ENCODE peak calls at places on chromosome 21, in ten cellular contexts. One of them, this sample, is unnamed.

GRCh38 chr21:43707462-43707861 is 11.5 kb upstream of the PDXK start:
- DNase-seq in IMR-90: no peak
- DNase-seq in AG04450: no peak
- DNase-seq in GM12865: no peak
- DNase-seq in mammary epithelial cell: no peak
- DNase-seq in CD8-positive, alpha-beta T cell: no peak
- DNase-seq in HCT116: no peak
- DNase-seq in stomach: no peak
- DNase-seq in fibroblast of lung: no peak
- DNase-seq in neural crest cell: no peak
- DNase-seq in this sample: no peak

GRCh38 chr21:25024639-25025038 is 582.6 kb downstream of the MRPL39 start:
- DNase-seq in IMR-90: no peak
- DNase-seq in AG04450: no peak
- DNase-seq in GM12865: no peak
- DNase-seq in mammary epithelial cell: no peak
- DNase-seq in CD8-positive, alpha-beta T cell: no peak
- DNase-seq in HCT116: no peak
- DNase-seq in stomach: no peak
- DNase-seq in fibroblast of lung: no peak
- DNase-seq in neural crest cell: no peak
- DNase-seq in this sample: no peak

GRCh38 chr21:26846036-26846931 is 1.1 kb upstream of the ADAMTS1 start:
- DNase-seq in IMR-90: peak
- DNase-seq in AG04450: no peak
- DNase-seq in GM12865: no peak
- DNase-seq in mammary epithelial cell: peak
- DNase-seq in CD8-positive, alpha-beta T cell: no peak
- DNase-seq in HCT116: no peak
- DNase-seq in stomach: peak
- DNase-seq in fibroblast of lung: peak
- DNase-seq in neural crest cell: peak
- DNase-seq in this sample: no peak

GRCh38 chr21:34974162-34974981 is 74.7 kb downstream of the RUNX1 start:
- DNase-seq in IMR-90: peak
- DNase-seq in AG04450: no peak
- DNase-seq in GM12865: peak
- DNase-seq in mammary epithelial cell: no peak
- DNase-seq in CD8-positive, alpha-beta T cell: peak
- DNase-seq in HCT116: no peak
- DNase-seq in stomach: no peak
- DNase-seq in fibroblast of lung: no peak
- DNase-seq in neural crest cell: no peak
- DNase-seq in this sample: peak

GRCh38 chr21:32135401-32136363 is 143.2 kb downstream of the MIS18A start:
- DNase-seq in IMR-90: peak
- DNase-seq in AG04450: no peak
- DNase-seq in GM12865: peak
- DNase-seq in mammary epithelial cell: no peak
- DNase-seq in CD8-positive, alpha-beta T cell: no peak
- DNase-seq in HCT116: no peak
- DNase-seq in stomach: no peak
- DNase-seq in fibroblast of lung: peak
- DNase-seq in neural crest cell: no peak
- DNase-seq in this sample: peak

GRCh38 chr21:20419780-20420179 is 578.4 kb upstream of the NCAM2 start:
- DNase-seq in IMR-90: no peak
- DNase-seq in AG04450: no peak
- DNase-seq in GM12865: no peak
- DNase-seq in mammary epithelial cell: no peak
- DNase-seq in CD8-positive, alpha-beta T cell: no peak
- DNase-seq in HCT116: no peak
- DNase-seq in stomach: no peak
- DNase-seq in fibroblast of lung: no peak
- DNase-seq in neural crest cell: no peak
- DNase-seq in this sample: no peak

GRCh38 chr21:25895565-25896205 is 160.9 kb downstream of the GABPA start:
- DNase-seq in IMR-90: peak
- DNase-seq in AG04450: no peak
- DNase-seq in GM12865: peak
- DNase-seq in mammary epithelial cell: peak
- DNase-seq in CD8-positive, alpha-beta T cell: no peak
- DNase-seq in HCT116: no peak
- DNase-seq in stomach: no peak
- DNase-seq in fibroblast of lung: peak
- DNase-seq in neural crest cell: no peak
- DNase-seq in this sample: no peak

GRCh38 chr21:36247316-36247715 is 72.7 kb upstream of the MORC3 start:
- DNase-seq in IMR-90: peak
- DNase-seq in AG04450: peak
- DNase-seq in GM12865: no peak
- DNase-seq in mammary epithelial cell: no peak
- DNase-seq in CD8-positive, alpha-beta T cell: no peak
- DNase-seq in HCT116: no peak
- DNase-seq in stomach: no peak
- DNase-seq in fibroblast of lung: peak
- DNase-seq in neural crest cell: no peak
- DNase-seq in this sample: no peak

GRCh38 chr21:33828083-33828482 is 87.5 kb downstream of the ATP5PO start:
- DNase-seq in IMR-90: no peak
- DNase-seq in AG04450: no peak
- DNase-seq in GM12865: no peak
- DNase-seq in mammary epithelial cell: no peak
- DNase-seq in CD8-positive, alpha-beta T cell: no peak
- DNase-seq in HCT116: no peak
- DNase-seq in stomach: no peak
- DNase-seq in fibroblast of lung: no peak
- DNase-seq in neural crest cell: no peak
- DNase-seq in this sample: no peak

GRCh38 chr21:43659136-43660000 is at the start of the genes HSF2BP and RRP1B:
- DNase-seq in IMR-90: peak
- DNase-seq in AG04450: no peak
- DNase-seq in GM12865: peak
- DNase-seq in mammary epithelial cell: peak
- DNase-seq in CD8-positive, alpha-beta T cell: peak
- DNase-seq in HCT116: peak
- DNase-seq in stomach: peak
- DNase-seq in fibroblast of lung: peak
- DNase-seq in neural crest cell: peak
- DNase-seq in this sample: peak

GRCh38 chr21:33028759-33029511 is 3.2 kb downstream of the OLIG2 start:
- DNase-seq in IMR-90: peak
- DNase-seq in AG04450: no peak
- DNase-seq in GM12865: no peak
- DNase-seq in mammary epithelial cell: no peak
- DNase-seq in CD8-positive, alpha-beta T cell: no peak
- DNase-seq in HCT116: no peak
- DNase-seq in stomach: no peak
- DNase-seq in fibroblast of lung: no peak
- DNase-seq in neural crest cell: no peak
- DNase-seq in this sample: no peak

GRCh38 chr21:36027352-36027751 is 33.0 kb downstream of the SETD4 start:
- DNase-seq in IMR-90: peak
- DNase-seq in AG04450: peak
- DNase-seq in GM12865: peak
- DNase-seq in mammary epithelial cell: peak
- DNase-seq in CD8-positive, alpha-beta T cell: no peak
- DNase-seq in HCT116: no peak
- DNase-seq in stomach: no peak
- DNase-seq in fibroblast of lung: peak
- DNase-seq in neural crest cell: no peak
- DNase-seq in this sample: no peak

GRCh38 chr21:34526236-34526617 is 14.2 kb upstream of the KCNE1 start:
- DNase-seq in IMR-90: no peak
- DNase-seq in AG04450: no peak
- DNase-seq in GM12865: no peak
- DNase-seq in mammary epithelial cell: no peak
- DNase-seq in CD8-positive, alpha-beta T cell: no peak
- DNase-seq in HCT116: no peak
- DNase-seq in stomach: no peak
- DNase-seq in fibroblast of lung: no peak
- DNase-seq in neural crest cell: no peak
- DNase-seq in this sample: no peak

GRCh38 chr21:20949884-20950283 is 48.3 kb upstream of the NCAM2 start:
- DNase-seq in IMR-90: no peak
- DNase-seq in AG04450: no peak
- DNase-seq in GM12865: no peak
- DNase-seq in mammary epithelial cell: no peak
- DNase-seq in CD8-positive, alpha-beta T cell: no peak
- DNase-seq in HCT116: no peak
- DNase-seq in stomach: no peak
- DNase-seq in fibroblast of lung: no peak
- DNase-seq in neural crest cell: no peak
- DNase-seq in this sample: no peak

GRCh38 chr21:32611471-32611997 is 643 bp downstream of the CFAP298 start:
- DNase-seq in IMR-90: peak
- DNase-seq in AG04450: no peak
- DNase-seq in GM12865: peak
- DNase-seq in mammary epithelial cell: peak
- DNase-seq in CD8-positive, alpha-beta T cell: no peak
- DNase-seq in HCT116: no peak
- DNase-seq in stomach: peak
- DNase-seq in fibroblast of lung: peak
- DNase-seq in neural crest cell: peak
- DNase-seq in this sample: peak

GRCh38 chr21:35150562-35151226 is 101.6 kb upstream of the RUNX1 start:
- DNase-seq in IMR-90: peak
- DNase-seq in AG04450: no peak
- DNase-seq in GM12865: no peak
- DNase-seq in mammary epithelial cell: peak
- DNase-seq in CD8-positive, alpha-beta T cell: no peak
- DNase-seq in HCT116: no peak
- DNase-seq in stomach: no peak
- DNase-seq in fibroblast of lung: peak
- DNase-seq in neural crest cell: no peak
- DNase-seq in this sample: no peak

GRCh38 chr21:18840239-18840638 is 436.7 kb upstream of the TMPRSS15 start:
- DNase-seq in IMR-90: no peak
- DNase-seq in AG04450: no peak
- DNase-seq in GM12865: peak
- DNase-seq in mammary epithelial cell: no peak
- DNase-seq in CD8-positive, alpha-beta T cell: no peak
- DNase-seq in HCT116: peak
- DNase-seq in stomach: no peak
- DNase-seq in fibroblast of lung: no peak
- DNase-seq in neural crest cell: no peak
- DNase-seq in this sample: no peak
- TF ChIP-seq CTCF in IMR-90: no peak
- TF ChIP-seq CTCF in AG04450: no peak
- TF ChIP-seq CTCF in GM12865: peak
- TF ChIP-seq CTCF in mammary epithelial cell: peak
- TF ChIP-seq CTCF in CD8-positive, alpha-beta T cell: no peak
- TF ChIP-seq CTCF in HCT116: no peak
- TF ChIP-seq CTCF in stomach: no peak
- TF ChIP-seq CTCF in fibroblast of lung: peak
- TF ChIP-seq CTCF in neural crest cell: peak
- TF ChIP-seq CTCF in this sample: no peak

DNA sequence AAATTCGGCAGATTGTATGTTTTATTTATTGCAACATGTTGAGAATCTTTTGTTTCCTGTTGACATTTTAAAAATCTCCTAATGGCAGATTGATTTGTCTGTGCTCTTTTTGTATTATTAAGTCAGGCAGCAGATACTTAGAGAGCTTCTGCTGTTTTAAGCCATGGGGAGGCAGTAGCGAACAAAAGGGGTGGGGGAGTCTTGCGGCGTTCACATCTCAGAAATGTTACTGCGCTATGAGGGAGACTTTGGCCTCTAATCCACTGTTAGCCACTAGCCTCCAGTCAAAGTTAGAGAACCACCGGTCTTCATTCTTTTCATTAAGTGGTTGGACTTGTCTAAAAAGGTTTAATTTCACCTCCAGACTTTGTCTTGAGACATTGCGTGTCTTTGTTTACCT is 93.6 kb downstream of the DYRK1A start:
- DNase-seq in IMR-90: no peak
- DNase-seq in AG04450: no peak
- DNase-seq in GM12865: no peak
- DNase-seq in mammary epithelial cell: no peak
- DNase-seq in CD8-positive, alpha-beta T cell: no peak
- DNase-seq in HCT116: no peak
- DNase-seq in stomach: no peak
- DNase-seq in fibroblast of lung: no peak
- DNase-seq in neural crest cell: no peak
- DNase-seq in this sample: no peak
- TF ChIP-seq CTCF in IMR-90: peak
- TF ChIP-seq CTCF in AG04450: peak
- TF ChIP-seq CTCF in GM12865: no peak
- TF ChIP-seq CTCF in mammary epithelial cell: no peak
- TF ChIP-seq CTCF in CD8-positive, alpha-beta T cell: no peak
- TF ChIP-seq CTCF in HCT116: no peak
- TF ChIP-seq CTCF in stomach: no peak
- TF ChIP-seq CTCF in fibroblast of lung: no peak
- TF ChIP-seq CTCF in neural crest cell: peak
- TF ChIP-seq CTCF in this sample: no peak

GRCh38 chr21:41651830-41652229 is 115.0 kb downstream of the RIPK4 start:
- DNase-seq in IMR-90: peak
- DNase-seq in AG04450: no peak
- DNase-seq in GM12865: no peak
- DNase-seq in mammary epithelial cell: peak
- DNase-seq in CD8-positive, alpha-beta T cell: no peak
- DNase-seq in HCT116: no peak
- DNase-seq in stomach: no peak
- DNase-seq in fibroblast of lung: no peak
- DNase-seq in neural crest cell: no peak
- DNase-seq in this sample: no peak
- TF ChIP-seq CTCF in IMR-90: no peak
- TF ChIP-seq CTCF in AG04450: no peak
- TF ChIP-seq CTCF in GM12865: no peak
- TF ChIP-seq CTCF in mammary epithelial cell: peak
- TF ChIP-seq CTCF in CD8-positive, alpha-beta T cell: no peak
- TF ChIP-seq CTCF in HCT116: no peak
- TF ChIP-seq CTCF in stomach: no peak
- TF ChIP-seq CTCF in fibroblast of lung: no peak
- TF ChIP-seq CTCF in neural crest cell: no peak
- TF ChIP-seq CTCF in this sample: no peak

DNA sequence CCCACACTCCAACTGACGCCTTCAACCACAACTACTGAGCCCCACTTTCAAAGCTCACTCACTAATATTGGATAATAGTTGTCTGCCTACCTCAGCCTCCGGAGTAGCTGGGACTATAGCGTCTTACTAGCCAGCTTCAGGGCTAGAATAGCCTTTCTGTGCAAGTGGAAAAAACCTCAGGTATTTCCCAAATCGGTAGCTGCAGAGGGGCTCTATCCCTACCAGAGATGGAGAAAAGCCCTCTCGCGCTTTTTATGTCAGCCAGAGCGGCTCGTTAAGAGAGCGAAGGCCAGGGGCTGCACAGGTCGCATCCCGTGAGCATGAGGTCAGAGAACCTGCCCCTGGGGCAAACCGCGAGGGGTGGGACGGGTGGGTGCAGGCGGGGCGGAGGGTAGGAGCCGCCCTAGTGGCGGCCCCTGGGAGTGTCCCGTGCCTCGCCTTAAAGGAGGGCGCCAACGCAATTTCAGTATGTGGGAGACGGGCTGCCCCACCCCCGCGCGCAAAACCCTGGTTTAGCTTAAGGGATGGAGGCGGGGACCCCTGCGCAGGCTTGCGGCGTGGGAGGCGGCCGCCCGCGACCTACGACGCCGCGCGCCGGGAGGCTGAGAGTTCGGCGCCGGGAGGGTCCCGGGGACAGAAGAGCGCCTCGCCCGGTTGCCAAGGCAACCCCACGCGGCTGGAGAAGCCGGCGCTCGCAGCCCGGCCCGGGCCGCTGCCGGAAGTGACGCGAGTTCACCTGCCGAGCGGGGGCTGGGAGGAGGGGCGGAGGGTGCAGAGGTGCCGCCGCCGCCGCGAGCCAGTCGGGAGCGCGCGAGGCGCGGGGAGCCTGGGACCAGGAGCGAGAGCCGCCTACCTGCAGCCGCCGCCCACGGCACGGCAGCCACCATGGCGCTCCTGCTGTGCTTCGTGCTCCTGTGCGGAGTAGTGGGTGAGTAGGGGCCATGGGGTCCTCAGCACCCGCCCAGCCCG is at the start of gene CXADR:
- DNase-seq in IMR-90: no peak
- DNase-seq in AG04450: no peak
- DNase-seq in GM12865: peak
- DNase-seq in mammary epithelial cell: peak
- DNase-seq in CD8-positive, alpha-beta T cell: peak
- DNase-seq in HCT116: peak
- DNase-seq in stomach: peak
- DNase-seq in fibroblast of lung: peak
- DNase-seq in neural crest cell: peak
- DNase-seq in this sample: peak
- TF ChIP-seq CTCF in IMR-90: peak
- TF ChIP-seq CTCF in AG04450: peak
- TF ChIP-seq CTCF in GM12865: peak
- TF ChIP-seq CTCF in mammary epithelial cell: peak
- TF ChIP-seq CTCF in CD8-positive, alpha-beta T cell: peak
- TF ChIP-seq CTCF in HCT116: no peak
- TF ChIP-seq CTCF in stomach: no peak
- TF ChIP-seq CTCF in fibroblast of lung: peak
- TF ChIP-seq CTCF in neural crest cell: peak
- TF ChIP-seq CTCF in this sample: peak